ENCODE peak calls at places on chromosome 11, in nine cellular contexts. Y, H, Z, V, E, B, U, M and N are unnamed samples.

GRCh38 chr11:101582242-101583052 is 1.4 kb downstream of the TRPC6 start:
- DNase-seq in E (peak; percentile 9), Y (no peak), B (peak; percentile 61), Z (no peak), H (peak; percentile 4), U (no peak), V (peak; percentile 13), M (no peak), N (no peak)

GRCh38 chr11:2672553-2673249 is 27.1 kb downstream of the KCNQ1OT1 start:
- DNase-seq in M (no peak), B (no peak), V (no peak), Y (no peak), U (no peak), H (no peak), Z (no peak), E (no peak), N (no peak)

GRCh38 chr11:129247129-129247528 is 55.0 kb upstream of the ARHGAP32 start:
- DNase-seq in Z (no peak), Y (no peak), V (peak; percentile 93), H (no peak), U (no peak), E (no peak), M (no peak), B (no peak), N (no peak)

GRCh38 chr11:57410287-57410686 is 16.6 kb downstream of the SLC43A3 start:
- DNase-seq in E (no peak), M (no peak), Z (no peak), B (no peak), U (no peak), H (peak; percentile 68), Y (no peak), V (peak; percentile 73), N (peak; percentile 66)

GRCh38 chr11:84720706-84721402 is 906.3 kb downstream of the DLG2 start:
- DNase-seq in Z (no peak), V (no peak), Y (no peak), M (peak; percentile 82), B (peak; percentile 77), H (no peak), U (no peak), E (no peak), N (no peak)

GRCh38 chr11:125454047-125454446 is 42.0 kb downstream of the FEZ1 start:
- DNase-seq in H (no peak), Y (no peak), E (no peak), B (no peak), M (no peak), U (no peak), V (no peak), Z (no peak), N (no peak)

GRCh38 chr11:67055812-67056211 is 835 bp upstream of the RHOD start:
- DNase-seq in Y (no peak), U (no peak), M (no peak), V (no peak), Z (no peak), E (no peak), B (no peak), H (no peak), N (no peak)

GRCh38 chr11:62921573-62922188 is 518 bp upstream of the CHRM1 start:
- DNase-seq in U (no peak), H (peak; percentile 91), Z (no peak), Y (no peak), M (no peak), V (peak; percentile 62), E (no peak), B (peak; percentile 63), N (no peak)

GRCh38 chr11:86502137-86502536 is 127.5 kb downstream of the CCDC81 start:
- DNase-seq in B (no peak), E (no peak), Z (no peak), M (no peak), U (no peak), H (no peak), Y (no peak), V (no peak), N (no peak)

GRCh38 chr11:67293090-67293489 is 4.0 kb downstream of the ANKRD13D start:
- DNase-seq in U (no peak), Z (no peak), H (no peak), Y (no peak), V (peak; percentile 81), B (no peak), M (no peak), E (no peak), N (no peak)

GRCh38 chr11:69071086-69071800 is 22.5 kb downstream of the TPCN2 start:
- DNase-seq in Y (no peak), B (peak; percentile 55), U (no peak), Z (no peak), E (no peak), H (no peak), M (no peak), V (no peak), N (no peak)

GRCh38 chr11:86774422-86774821 is 25.9 kb upstream of the PRSS23 start:
- DNase-seq in V (no peak), U (no peak), H (no peak), E (no peak), Z (no peak), M (no peak), B (no peak), Y (no peak), N (no peak)

GRCh38 chr11:79507726-79508125 is 66.9 kb upstream of the TENM4 start:
- DNase-seq in V (no peak), M (no peak), Z (no peak), E (no peak), Y (no peak), H (no peak), B (no peak), U (no peak), N (no peak)

GRCh38 chr11:109641549-109641948 is 219.6 kb downstream of the C11orf87 start:
- DNase-seq in M (no peak), Y (no peak), Z (no peak), H (peak; percentile 20), U (no peak), E (no peak), B (no peak), V (peak; percentile 54), N (peak; percentile 36)

GRCh38 chr11:12253843-12254281 is 123.5 kb upstream of the PARVA start:
- DNase-seq in H (no peak), Y (no peak), V (no peak), U (no peak), B (no peak), E (no peak), M (no peak), Z (no peak), N (no peak)

GRCh38 chr11:9527481-9528140 is 45.9 kb upstream of the WEE1 start:
- DNase-seq in H (peak; percentile 65), V (peak; percentile 48), E (no peak), Z (no peak), Y (no peak), M (peak; percentile 19), B (no peak), U (no peak), N (peak; percentile 90)

GRCh38 chr11:111735262-111736116 is 30.7 kb downstream of the PPP2R1B start:
- DNase-seq in V (peak; percentile 99), E (no peak), Z (peak; percentile 88), U (peak; percentile 41), Y (peak; percentile 83), B (no peak), M (peak; percentile 94), H (peak; percentile 96), N (peak; percentile 100)

GRCh38 chr11:77141034-77141433 is 13.0 kb downstream of the MYO7A start:
- DNase-seq in V (peak; percentile 53), H (peak; percentile 31), U (no peak), Z (peak; percentile 89), Y (peak; percentile 86), M (no peak), E (no peak), B (no peak), N (peak; percentile 85)

GRCh38 chr11:76788661-76789442 is 5.7 kb downstream of the TSKU start:
- DNase-seq in M (no peak), Y (peak; percentile 48), B (no peak), V (no peak), Z (peak; percentile 31), U (no peak), E (no peak), H (no peak), N (no peak)

GRCh38 chr11:94768602-94769511 is 701 bp downstream of the AMOTL1 start:
- DNase-seq in Z (no peak), B (peak; percentile 85), Y (no peak), E (peak; percentile 27), M (peak; percentile 36), V (peak; percentile 51), H (peak; percentile 48), U (no peak), N (no peak)

GRCh38 chr11:110858556-110858921 is 146.3 kb upstream of the ARHGAP20 start:
- DNase-seq in E (no peak), Z (no peak), Y (no peak), M (no peak), U (no peak), B (no peak), V (no peak), H (no peak), N (no peak)

GRCh38 chr11:73950869-73951710 is at the start of gene DNAJB13:
- DNase-seq in Z (peak; percentile 37), U (no peak), Y (peak; percentile 37), B (no peak), E (peak; percentile 88), V (peak; percentile 63), H (peak; percentile 25), M (peak; percentile 66), N (no peak)

GRCh38 chr11:118605116-118605867 is 2.1 kb upstream of the PHLDB1 start:
- DNase-seq in U (no peak), H (peak; percentile 61), M (no peak), E (no peak), Z (no peak), V (peak; percentile 56), B (no peak), Y (no peak), N (peak; percentile 98)

GRCh38 chr11:73810637-73811036 is 23.0 kb downstream of the MRPL48 start:
- DNase-seq in Y (no peak), M (no peak), B (no peak), E (no peak), H (no peak), Z (no peak), V (no peak), U (no peak), N (no peak)

GRCh38 chr11:10505278-10506012 is 35.5 kb downstream of the RNF141 start:
- DNase-seq in H (no peak), E (no peak), M (no peak), Y (no peak), B (no peak), U (no peak), V (no peak), Z (no peak), N (no peak)

GRCh38 chr11:119337581-119338317 is 2.9 kb downstream of the C1QTNF5 start:
- DNase-seq in E (no peak), H (peak; percentile 76), Z (no peak), B (no peak), U (no peak), M (peak; percentile 76), V (peak; percentile 66), Y (no peak), N (no peak)

GRCh38 chr11:93986716-93987115 is 34.4 kb upstream of the HEPHL1 start:
- DNase-seq in H (peak; percentile 21), B (no peak), Z (peak; percentile 91), E (no peak), V (peak; percentile 43), U (no peak), Y (peak; percentile 10), M (peak; percentile 66), N (peak; percentile 8)

GRCh38 chr11:125939081-125939521 is 6.7 kb upstream of the VSIG10L2 start:
- DNase-seq in Z (no peak), B (no peak), U (no peak), H (no peak), M (no peak), Y (no peak), E (no peak), V (no peak), N (peak; percentile 14)

GRCh38 chr11:103257360-103257759 is 148.1 kb downstream of the DYNC2H1 start:
- DNase-seq in B (no peak), U (no peak), V (peak; percentile 62), Y (no peak), M (peak; percentile 26), H (no peak), E (no peak), Z (no peak), N (no peak)